ENCODE peak calls at places on chromosomes 7 and 10, in seven cellular contexts. L is heart right ventricle; G is HepG2; W is neural progenitor cell; Q is CD8-positive, alpha-beta memory T cell; F is fibroblast of lung; E is CD8-positive, alpha-beta T cell. Z is an unnamed sample.

GRCh38 chr10:50561816-50562215 is 61.9 kb downstream of the SGMS1 start:
- DNase-seq in L (no peak), G (no peak), W (no peak), Q (no peak), F (no peak), E (peak; percentile 7), Z (peak; percentile 26)

GRCh38 chr10:62451606-62451965 is 77.4 kb downstream of the ZNF365 start:
- DNase-seq in L (no peak), G (no peak), W (no peak), Q (no peak), F (peak; percentile 47), E (no peak), Z (no peak)

GRCh38 chr7:1229956-1230355 is 2.7 kb upstream of the UNCX start:
- DNase-seq in L (no peak), G (no peak), W (peak; percentile 80), Q (no peak), F (no peak), E (no peak), Z (no peak)

GRCh38 chr10:124383496-124383895 is 35.2 kb downstream of the OAT start:
- DNase-seq in L (no peak), G (no peak), W (no peak), Q (no peak), F (no peak), E (no peak), Z (no peak)

GRCh38 chr7:127850195-127850594 is 181.0 kb downstream of the LRRC4 start:
- DNase-seq in L (no peak), G (no peak), W (no peak), Q (no peak), F (peak; percentile 69), E (no peak), Z (no peak)

GRCh38 chr7:91683823-91684222 is 196.7 kb downstream of the MTERF1 start:
- DNase-seq in L (no peak), G (no peak), W (no peak), Q (no peak), F (peak; percentile 89), E (no peak), Z (no peak)

GRCh38 chr10:22005763-22006162 is 2.2 kb upstream of the DNAJC1 start:
- DNase-seq in L (no peak), G (no peak), W (no peak), Q (no peak), F (no peak), E (no peak), Z (no peak)

GRCh38 chr7:142791502-142791901 is 20.7 kb downstream of the PRSS2 start:
- DNase-seq in L (no peak), G (no peak), W (no peak), Q (no peak), F (no peak), E (no peak), Z (no peak)

GRCh38 chr7:91517408-91517807 is 253.2 kb downstream of the FZD1 start:
- DNase-seq in L (no peak), G (no peak), W (no peak), Q (no peak), F (peak; percentile 69), E (no peak), Z (no peak)

GRCh38 chr10:96509017-96509641 is 4.6 kb downstream of the TLL2 start:
- DNase-seq in L (no peak), G (no peak), W (peak; percentile 58), Q (no peak), F (peak; percentile 95), E (no peak), Z (no peak)

GRCh38 chr10:18684416-18684815 is 25.2 kb downstream of the ARL5B start:
- DNase-seq in L (no peak), G (no peak), W (no peak), Q (no peak), F (peak; percentile 69), E (no peak), Z (no peak)

GRCh38 chr7:13979671-13980438 is 9.6 kb downstream of the ETV1 start:
- DNase-seq in L (no peak), G (no peak), W (no peak), Q (no peak), F (peak; percentile 65), E (no peak), Z (no peak)

GRCh38 chr7:84088669-84089278 is 105.8 kb downstream of the SEMA3A start:
- DNase-seq in L (no peak), G (no peak), W (no peak), Q (no peak), F (peak; percentile 43), E (no peak), Z (no peak)

DNA sequence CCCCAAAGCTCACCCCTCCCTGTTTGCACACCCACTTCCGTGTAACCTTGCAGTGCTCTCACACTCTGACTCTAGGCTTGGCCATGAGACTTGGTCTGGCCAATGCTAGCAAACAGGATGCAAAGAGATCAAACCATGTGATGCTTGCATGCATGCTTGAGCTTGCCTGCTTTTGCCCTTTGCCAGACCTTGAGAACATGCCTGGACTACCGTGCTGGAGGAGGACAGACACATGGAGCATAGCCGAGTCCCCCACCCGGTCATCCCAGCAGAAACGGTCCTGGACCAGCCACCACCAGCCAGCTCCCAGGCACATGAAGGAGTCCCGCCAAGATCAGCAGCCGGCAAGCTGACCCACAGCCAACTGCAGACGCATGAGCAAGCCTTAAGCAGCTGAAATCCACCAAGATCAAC is 23.4 kb downstream of the PYROXD2 start:
- DNase-seq in L (peak; percentile 66), G (no peak), W (no peak), Q (peak; percentile 28), F (no peak), E (no peak), Z (peak; percentile 9)
- H3K4me1 ChIP-seq in L (no peaks in the 10 kb centered on the region), G (no peaks in the 10 kb centered on the region), W (no peaks in the 10 kb centered on the region), Q (peaks cover 23% of the 10 kb centered on the region), F (peaks cover 6% of the 10 kb centered on the region), E (peaks cover 20% of the 10 kb centered on the region), Z (no peaks in the 10 kb centered on the region)

GRCh38 chr10:8056378-8056777 is 1.9 kb downstream of the GATA3 start:
- DNase-seq in L (no peak), G (no peak), W (peak; percentile 28), Q (no peak), F (no peak), E (no peak), Z (no peak)
- H3K27ac ChIP-seq in L (peak overlapping the region; percentile 58), G (no peak overlapping the region), W (no peak overlapping the region), Q (peak overlapping the region; percentile 89), F (no peak overlapping the region), E (peak overlapping the region; percentile 74), Z (peak overlapping the region; percentile 12)

GRCh38 chr10:132493246-132493755 is 44.3 kb upstream of the INPP5A start:
- DNase-seq in L (no peak), G (no peak), W (no peak), Q (no peak), F (no peak), E (no peak), Z (no peak)
- H3K27me3 ChIP-seq in L (no peaks in the 10 kb centered on the region), G (peaks cover 14% of the 10 kb centered on the region), W (no peaks in the 10 kb centered on the region), Q (no peaks in the 10 kb centered on the region), F (peaks cover 12% of the 10 kb centered on the region), E (no peaks in the 10 kb centered on the region), Z (peaks cover 2% of the 10 kb centered on the region)

DNA sequence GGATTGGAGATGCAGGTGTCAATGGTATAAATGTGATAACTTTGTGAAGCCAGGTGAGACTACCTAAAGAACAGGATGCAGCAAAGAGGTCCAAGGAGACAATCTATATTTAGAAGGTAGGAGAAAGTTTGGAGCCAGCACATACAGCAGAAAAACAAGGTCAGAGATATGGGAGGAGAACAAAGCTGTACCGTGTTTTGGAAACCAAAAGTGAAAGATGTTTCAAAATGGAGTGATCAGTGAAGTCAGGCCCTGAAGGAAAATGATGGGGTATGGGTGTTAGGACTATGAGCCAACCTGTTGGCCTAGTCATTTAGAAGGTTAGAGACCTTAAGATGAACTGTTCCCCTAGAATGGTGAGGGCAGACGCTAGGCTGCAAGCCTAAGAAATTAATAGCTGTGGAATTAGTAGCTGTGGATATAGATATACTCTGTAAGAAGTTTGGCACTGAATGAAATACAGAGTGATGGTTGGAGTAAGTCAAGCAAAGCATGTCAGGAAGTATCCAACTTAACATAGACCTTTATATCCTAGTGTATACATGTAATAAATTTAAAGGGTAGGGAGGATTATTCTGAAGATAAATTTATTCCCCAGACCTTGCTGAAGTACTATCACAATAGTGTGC is 149.8 kb upstream of the WNT16 start:
- DNase-seq in L (no peak), G (no peak), W (no peak), Q (no peak), F (no peak), E (no peak), Z (no peak)
- H3K4me1 ChIP-seq in L (no peaks in the 10 kb centered on the region), G (no peaks in the 10 kb centered on the region), W (no peaks in the 10 kb centered on the region), Q (no peaks in the 10 kb centered on the region), F (peaks cover 4% of the 10 kb centered on the region), E (no peaks in the 10 kb centered on the region), Z (no peaks in the 10 kb centered on the region)

GRCh38 chr10:72913287-72913686 is 19.7 kb downstream of the OIT3 start:
- DNase-seq in L (no peak), G (peak; percentile 13), W (no peak), Q (no peak), F (no peak), E (no peak), Z (no peak)

GRCh38 chr10:72910705-72911104 is 17.2 kb downstream of the OIT3 start:
- DNase-seq in L (no peak), G (no peak), W (no peak), Q (no peak), F (no peak), E (no peak), Z (no peak)

GRCh38 chr10:72912715-72913114 is 19.2 kb downstream of the OIT3 start:
- DNase-seq in L (no peak), G (no peak), W (no peak), Q (no peak), F (no peak), E (no peak), Z (no peak)

GRCh38 chr10:72906446-72906845 is 12.9 kb downstream of the OIT3 start:
- DNase-seq in L (no peak), G (no peak), W (no peak), Q (no peak), F (no peak), E (no peak), Z (no peak)

GRCh38 chr10:72911758-72912157 is 18.2 kb downstream of the OIT3 start:
- DNase-seq in L (no peak), G (no peak), W (no peak), Q (no peak), F (peak; percentile 9), E (no peak), Z (no peak)
- H3K27ac ChIP-seq in L (no peak overlapping the region), G (no peak overlapping the region), W (no peak overlapping the region), Q (no peak overlapping the region), F (no peak overlapping the region), E (no peak overlapping the region), Z (no peak overlapping the region)

DNA sequence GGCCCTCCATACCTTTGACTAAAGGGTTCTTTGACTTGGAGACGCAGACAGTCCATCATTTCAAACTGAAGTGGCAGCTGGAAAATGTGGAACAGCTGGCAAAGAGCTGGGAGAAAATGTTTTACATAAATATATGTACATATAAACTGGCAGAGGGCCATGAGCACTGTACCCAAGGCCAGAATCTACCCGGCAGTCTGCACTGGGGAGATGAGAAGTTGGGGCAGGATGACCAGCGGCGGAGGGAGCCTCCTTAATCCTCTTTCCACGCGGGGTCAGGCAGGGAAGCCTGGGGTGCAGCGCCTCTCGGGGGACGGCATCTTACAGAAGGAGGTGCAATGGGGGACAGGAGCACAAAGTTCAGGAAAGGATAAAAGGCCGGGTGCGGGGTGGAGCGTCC is 1.3 kb downstream of the GLI3 start:
- DNase-seq in L (peak; percentile 11), G (no peak), W (peak; percentile 39), Q (no peak), F (no peak), E (no peak), Z (no peak)
- H3K27me3 ChIP-seq in L (peaks cover 14% of the 10 kb centered on the region), G (peaks cover 4% of the 10 kb centered on the region), W (no peaks in the 10 kb centered on the region), Q (no peaks in the 10 kb centered on the region), F (no peaks in the 10 kb centered on the region), E (peaks cover 4% of the 10 kb centered on the region), Z (peaks cover 9% of the 10 kb centered on the region)

Z was measured in small intestine.